ENCODE peak calls at places on chromosomes 2 and 18, in five cellular contexts. R, E, G, H and J are unnamed samples.

GRCh38 chr2:10123281-10123680 is 742 bp downstream of the RRM2 start:
- DNase-seq in R (no peak), G (no peak), H (no peak), E (no peak), J (no peak)

GRCh38 chr2:200305797-200306718 is at the start of gene SPATS2L:
- DNase-seq in E (peak; percentile 49), H (no peak), R (peak; percentile 94), G (peak; percentile 85), J (peak; percentile 17)

GRCh38 chr18:55264108-55264507 is 304.8 kb upstream of the CCDC68 start:
- DNase-seq in H (no peak), E (no peak), G (no peak), R (peak; percentile 50), J (no peak)

GRCh38 chr2:161436411-161436810 is 20.3 kb downstream of the TBR1 start:
- DNase-seq in E (no peak), R (no peak), G (no peak), H (peak; percentile 80), J (no peak)

GRCh38 chr2:62313433-62314227 is 117.7 kb downstream of the B3GNT2 start:
- DNase-seq in G (no peak), H (no peak), R (no peak), E (no peak), J (no peak)

GRCh38 chr18:49697757-49698595 is 115.4 kb downstream of the ACAA2 start:
- DNase-seq in R (no peak), H (no peak), E (no peak), G (no peak), J (no peak)

GRCh38 chr2:165678882-165679281 is 115.2 kb downstream of the GALNT3 start:
- DNase-seq in R (no peak), E (no peak), H (no peak), G (no peak), J (no peak)

GRCh38 chr2:97950329-97951154 is 45.2 kb downstream of the TMEM131 start:
- DNase-seq in G (no peak), H (peak; percentile 63), E (peak; percentile 33), R (no peak), J (no peak)

GRCh38 chr18:62763101-62763521 is 47.8 kb downstream of the PHLPP1 start:
- DNase-seq in E (no peak), G (no peak), H (no peak), R (no peak), J (no peak)

GRCh38 chr18:62085766-62086165 is 101.1 kb downstream of the PIGN start:
- DNase-seq in E (no peak), R (no peak), G (no peak), H (no peak), J (no peak)

GRCh38 chr2:105070010-105070865 is 32.4 kb downstream of the MRPS9 start:
- DNase-seq in G (no peak), H (no peak), R (no peak), E (no peak), J (no peak)

GRCh38 chr18:67794512-67794911 is 278.0 kb upstream of the DSEL start:
- DNase-seq in G (no peak), R (no peak), H (no peak), E (no peak), J (no peak)

GRCh38 chr2:206823178-206823577 is 57.8 kb downstream of the FASTKD2 start:
- DNase-seq in E (no peak), G (no peak), H (no peak), R (no peak), J (peak; percentile 93)

GRCh38 chr2:8803658-8804379 is 33.6 kb downstream of the KIDINS220 start:
- DNase-seq in E (peak; percentile 72), R (peak; percentile 67), G (no peak), H (peak; percentile 50), J (peak; percentile 95)

GRCh38 chr2:10141736-10142639 is 19.4 kb downstream of the RRM2 start:
- DNase-seq in H (no peak), G (peak; percentile 72), E (no peak), R (no peak), J (no peak)

DNA sequence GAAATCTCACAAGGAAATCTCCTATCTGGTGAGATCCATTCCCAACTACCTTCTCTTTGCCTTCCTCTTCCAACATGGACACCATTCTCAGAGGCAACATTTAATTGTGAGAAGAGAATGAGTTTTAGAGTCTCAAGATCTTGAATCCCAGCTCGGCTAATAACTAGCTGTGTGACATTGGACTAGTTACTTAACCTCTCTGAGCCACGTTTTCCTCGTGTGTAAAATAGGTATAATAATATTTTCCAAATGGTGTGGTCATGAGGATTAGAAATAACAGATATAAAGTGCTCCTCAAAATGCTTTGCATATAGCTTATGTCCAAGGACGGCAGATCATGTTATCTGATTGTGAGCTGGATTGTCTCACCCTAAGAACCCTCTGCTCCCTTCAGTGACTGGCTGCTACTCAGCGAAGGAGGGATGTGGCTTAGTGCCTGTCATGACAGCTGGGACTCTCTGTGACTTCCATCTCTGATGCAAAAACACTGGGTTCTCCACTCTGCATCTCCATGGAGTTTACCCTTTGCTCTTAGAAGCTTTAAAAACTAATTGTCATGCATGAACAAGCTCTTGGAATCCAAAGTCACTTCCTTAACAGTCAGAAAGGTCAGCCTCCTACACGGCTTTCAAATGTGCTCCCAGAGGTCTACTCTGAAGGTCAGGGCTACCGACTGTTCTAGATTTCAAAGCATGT is 38.4 kb upstream of the MRPL19 start:
- DNase-seq in H (no peak), E (no peak), G (no peak), R (no peak), J (no peak)
- H3K4me3 ChIP-seq in H (no peak overlapping the region), E (no peak overlapping the region), G (no peak overlapping the region), R (no peak overlapping the region), J (no peak overlapping the region)

DNA sequence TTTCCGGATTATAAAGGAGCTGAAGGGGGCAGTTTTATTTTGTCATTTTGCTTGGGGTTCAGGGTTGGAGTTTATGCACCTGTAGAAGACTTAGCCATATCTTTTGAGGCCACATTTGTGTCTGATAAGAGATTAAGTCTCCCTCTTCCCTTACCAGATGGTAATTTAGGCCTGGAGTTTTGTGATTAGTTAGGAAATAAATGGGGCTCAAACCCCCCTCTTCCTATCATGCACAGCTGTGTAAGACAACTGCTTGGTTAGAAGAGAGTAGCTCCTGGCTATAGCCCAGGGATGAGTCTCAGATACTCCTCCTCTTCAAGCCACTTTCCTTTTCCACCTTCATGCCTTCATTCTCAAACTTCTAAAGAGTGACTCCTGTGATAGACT is 802 bp upstream of the SAP130 start:
- DNase-seq in G (no peak), H (no peak), R (no peak), E (no peak), J (no peak)
- H3K4me3 ChIP-seq in G (peak overlapping the region; percentile 84), H (peak overlapping the region; percentile 63), R (peak overlapping the region; percentile 97), E (peak overlapping the region; percentile 72), J (peak overlapping the region; percentile 78)

GRCh38 chr2:222888716-222889115 is 27.9 kb downstream of the ACSL3 start:
- DNase-seq in H (no peak), G (no peak), R (no peak), E (no peak), J (no peak)

GRCh38 chr2:222895143-222895542 is 34.3 kb downstream of the ACSL3 start:
- DNase-seq in G (no peak), H (no peak), E (no peak), R (no peak), J (no peak)

GRCh38 chr2:222892321-222892720 is 31.5 kb downstream of the ACSL3 start:
- DNase-seq in E (no peak), H (no peak), G (no peak), R (no peak), J (no peak)

GRCh38 chr2:222893716-222894115 is 32.9 kb downstream of the ACSL3 start:
- DNase-seq in H (no peak), E (no peak), R (no peak), G (no peak), J (no peak)

GRCh38 chr2:222891890-222892289 is 31.1 kb downstream of the ACSL3 start:
- DNase-seq in E (no peak), R (no peak), H (no peak), G (no peak), J (no peak)
- H3K4me3 ChIP-seq in E (no peak overlapping the region), R (no peak overlapping the region), H (no peak overlapping the region), G (no peak overlapping the region), J (no peak overlapping the region)

GRCh38 chr18:10950080-10950875 is 199.1 kb downstream of the PIEZO2 start:
- DNase-seq in R (no peak), H (no peak), E (no peak), G (no peak), J (no peak)

GRCh38 chr18:10948421-10948820 is 200.9 kb downstream of the PIEZO2 start:
- DNase-seq in E (no peak), G (no peak), H (no peak), R (no peak), J (no peak)

GRCh38 chr18:10942998-10943397 is 206.4 kb downstream of the PIEZO2 start:
- DNase-seq in G (no peak), E (no peak), R (no peak), H (no peak), J (no peak)

GRCh38 chr18:10949655-10950054 is 199.7 kb downstream of the PIEZO2 start:
- DNase-seq in H (no peak), R (no peak), G (no peak), E (no peak), J (no peak)

DNA sequence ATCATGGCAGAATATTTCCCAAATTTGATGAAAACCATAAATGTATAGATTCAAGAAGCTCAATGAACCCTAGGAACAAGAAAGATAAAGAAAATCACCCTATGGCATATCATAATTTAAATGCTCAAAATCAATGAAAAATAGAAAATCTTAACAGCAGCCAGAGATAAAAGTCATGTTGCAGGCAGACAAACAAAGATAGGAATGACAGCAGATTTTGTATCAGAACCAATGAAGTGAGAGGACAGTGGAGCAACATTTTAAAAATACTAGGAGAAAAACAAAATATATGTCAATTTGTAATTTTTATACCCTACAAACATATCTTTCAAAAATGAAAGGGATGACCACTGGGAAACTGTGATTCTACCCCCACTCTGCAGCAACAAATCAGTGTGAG is 203.3 kb downstream of the PIEZO2 start:
- DNase-seq in H (no peak), E (no peak), G (no peak), R (no peak), J (no peak)
- H3K4me3 ChIP-seq in H (no peak overlapping the region), E (no peak overlapping the region), G (no peak overlapping the region), R (no peak overlapping the region), J (no peak overlapping the region)

GRCh38 chr2:239275871-239276812 is 124.7 kb downstream of the HDAC4 start:
- DNase-seq in E (peak; percentile 66), G (peak; percentile 61), R (no peak), H (peak; percentile 53), J (no peak)
- H3K4me3 ChIP-seq in E (peak overlapping the region; percentile 7), G (peak overlapping the region; percentile 29), R (no peak overlapping the region), H (no peak overlapping the region), J (no peak overlapping the region)

GRCh38 chr2:25365241-25365640 is 23.5 kb upstream of the DNMT3A start:
- DNase-seq in E (no peak), R (no peak), G (no peak), H (no peak), J (no peak)

GRCh38 chr2:25361261-25362048 is 19.7 kb upstream of the DNMT3A start:
- DNase-seq in G (no peak), H (no peak), R (no peak), E (no peak), J (no peak)

GRCh38 chr2:25362564-25363145 is 20.9 kb upstream of the DNMT3A start:
- DNase-seq in R (no peak), G (peak; percentile 63), E (no peak), H (no peak), J (no peak)

GRCh38 chr2:25362049-25362563 is 20.4 kb upstream of the DNMT3A start:
- DNase-seq in E (peak; percentile 82), G (peak; percentile 94), H (peak; percentile 59), R (peak; percentile 93), J (peak; percentile 57)

GRCh38 chr2:25363733-25364132 is 22.0 kb upstream of the DNMT3A start:
- DNase-seq in R (no peak), E (no peak), G (no peak), H (no peak), J (no peak)
- H3K4me3 ChIP-seq in R (no peak overlapping the region), E (no peak overlapping the region), G (no peak overlapping the region), H (no peak overlapping the region), J (no peak overlapping the region)